ENCODE peak calls at places on chromosomes 16 and 17, in eight cellular contexts. P is iPS-NIHi11; G is neural progenitor cell; F is suprapubic skin; R is activated CD4-positive, alpha-beta T cell treated with anti-CD3 and anti-CD28 coated beads, Interleukin-2, amount 10 ng/mL, durations not matched to agents 7 days and 5 days; N is memory B cell; I is Calu3; Q is LHCN-M2. T is an unnamed sample.

GRCh38 chr17:59845595-59846390 is 47.0 kb downstream of the TUBD1 start:
- DNase-seq in P (peak), G (no peak), F (no peak), R (peak), N (no peak), I (peak), Q (peak), T (peak)

GRCh38 chr16:3276679-3277078 is 6.6 kb upstream of the ZNF263 start:
- DNase-seq in P (no peak), G (no peak), F (no peak), R (no peak), N (no peak), I (no peak), Q (no peak), T (no peak)

GRCh38 chr16:89549007-89549700 is 11.3 kb upstream of the RPL13 start:
- DNase-seq in P (no peak), G (no peak), F (no peak), R (peak), N (no peak), I (no peak), Q (no peak), T (no peak)

GRCh38 chr16:19754644-19755036 is 36.6 kb downstream of the IQCK start:
- DNase-seq in P (no peak), G (no peak), F (no peak), R (no peak), N (no peak), I (no peak), Q (no peak), T (no peak)

GRCh38 chr17:75208161-75208560 is 2.7 kb downstream of the NUP85 start:
- DNase-seq in P (no peak), G (no peak), F (no peak), R (no peak), N (no peak), I (no peak), Q (no peak), T (no peak)

GRCh38 chr16:2686912-2687507 is 4.7 kb downstream of the KCTD5 start:
- DNase-seq in P (no peak), G (no peak), F (peak), R (peak), N (peak), I (no peak), Q (no peak), T (peak)

GRCh38 chr16:85656351-85657266 is 32.1 kb downstream of the GINS2 start:
- DNase-seq in P (no peak), G (peak), F (no peak), R (no peak), N (no peak), I (no peak), Q (no peak), T (no peak)

GRCh38 chr17:728911-729310 is 3.5 kb upstream of the TLCD3A start:
- DNase-seq in P (no peak), G (no peak), F (no peak), R (no peak), N (no peak), I (no peak), Q (no peak), T (peak)

GRCh38 chr16:22424161-22424937 is 49.9 kb upstream of the CDR2 start:
- DNase-seq in P (no peak), G (no peak), F (peak), R (no peak), N (no peak), I (no peak), Q (no peak), T (no peak)

GRCh38 chr16:67537636-67538591 is 9.3 kb downstream of the RIPOR1 start:
- DNase-seq in P (peak), G (peak), F (no peak), R (peak), N (peak), I (peak), Q (no peak), T (no peak)

GRCh38 chr17:77638229-77638628 is 320.3 kb upstream of the TNRC6C start:
- DNase-seq in P (no peak), G (no peak), F (no peak), R (no peak), N (no peak), I (no peak), Q (no peak), T (no peak)

GRCh38 chr16:89545831-89546574 is 14.5 kb upstream of the RPL13 start:
- DNase-seq in P (no peak), G (no peak), F (no peak), R (no peak), N (no peak), I (no peak), Q (no peak), T (no peak)

GRCh38 chr16:88465387-88465983 is 12.4 kb downstream of the ZFPM1 start:
- DNase-seq in P (no peak), G (no peak), F (no peak), R (no peak), N (no peak), I (no peak), Q (no peak), T (no peak)

GRCh38 chr17:82105882-82106696 is 8.1 kb upstream of the FASN start:
- DNase-seq in P (peak), G (peak), F (peak), R (peak), N (peak), I (peak), Q (peak), T (no peak)

GRCh38 chr16:17983847-17984639 is 352.5 kb downstream of the NPIPA8 start:
- DNase-seq in P (no peak), G (no peak), F (no peak), R (no peak), N (no peak), I (no peak), Q (no peak), T (no peak)

GRCh38 chr17:82647593-82648164 is 565 bp downstream of the WDR45B start:
- DNase-seq in P (no peak), G (peak), F (no peak), R (peak), N (peak), I (peak), Q (no peak), T (no peak)

GRCh38 chr16:49337814-49338350 is 35.7 kb upstream of the C16orf78 start:
- DNase-seq in P (no peak), G (no peak), F (peak), R (no peak), N (no peak), I (no peak), Q (no peak), T (no peak)

GRCh38 chr17:78322858-78323455 is 36.9 kb downstream of the SOCS3 start:
- DNase-seq in P (no peak), G (no peak), F (no peak), R (no peak), N (no peak), I (no peak), Q (no peak), T (no peak)

GRCh38 chr16:6131526-6132050 is 1034.0 kb upstream of the EEF2KMT start:
- DNase-seq in P (no peak), G (no peak), F (no peak), R (no peak), N (no peak), I (no peak), Q (no peak), T (no peak)

GRCh38 chr17:80805032-80805751 is 186.4 kb upstream of the CHMP6 start:
- DNase-seq in P (no peak), G (no peak), F (peak), R (no peak), N (no peak), I (no peak), Q (no peak), T (no peak)